ENCODE peak calls at places on chromosome 11, in nine cellular contexts. I is pancreas; R is activated T-cell treated with anti-CD3 and anti-CD28 coated beads for 48 hours; V is stimulated activated CD8-positive, alpha-beta memory T cell treated with anti-CD3 and anti-CD28 coated beads, Interleukin-4, amount 100 ng/mL, for 24 hours; A is left colon; U is NCI-H1417; Z is GM12892; B is MM.1S; T is AG09319. D is an unnamed sample.

GRCh38 chr11:66181632-66182345 is 86.7 kb upstream of the RAB1B start:
- DNase-seq in I (no peak), Z (no peak), U (no peak), T (peak), R (no peak), V (no peak), A (no peak), B (no peak), D (peak)

GRCh38 chr11:126186031-126186698 is 25.3 kb downstream of the RPUSD4 start:
- DNase-seq in A (no peak), I (peak), B (no peak), T (no peak), Z (no peak), U (no peak), V (no peak), R (no peak), D (no peak)

GRCh38 chr11:2914475-2915195 is 14.6 kb downstream of the PHLDA2 start:
- DNase-seq in B (no peak), R (no peak), U (no peak), Z (no peak), A (no peak), T (no peak), V (no peak), I (no peak), D (no peak)

GRCh38 chr11:72641900-72642814 is 32.1 kb downstream of the PDE2A start:
- DNase-seq in Z (no peak), T (no peak), A (peak), V (no peak), R (no peak), B (peak), I (peak), U (peak), D (no peak)

GRCh38 chr11:107722671-107723070 is 10.8 kb upstream of the SLN start:
- DNase-seq in U (no peak), Z (no peak), V (no peak), B (peak), A (no peak), T (no peak), I (no peak), R (no peak), D (no peak)

GRCh38 chr11:65642014-65642671 is 4.2 kb downstream of the SIPA1 start:
- DNase-seq in I (no peak), Z (no peak), A (no peak), V (no peak), B (no peak), U (no peak), R (no peak), T (no peak), D (no peak)

GRCh38 chr11:59186130-59186594 is 14.2 kb downstream of the DTX4 start:
- DNase-seq in B (no peak), T (no peak), R (peak), Z (peak), U (peak), A (peak), I (peak), V (peak), D (peak)

GRCh38 chr11:95088946-95089619 is 563 bp upstream of the ENDOD1 start:
- DNase-seq in Z (no peak), U (no peak), I (no peak), T (no peak), A (no peak), B (peak), V (no peak), R (no peak), D (no peak)

GRCh38 chr11:43968719-43969118 is 26.3 kb downstream of the C11orf96 start:
- DNase-seq in A (no peak), T (no peak), I (no peak), U (no peak), Z (no peak), V (no peak), R (no peak), B (no peak), D (no peak)

GRCh38 chr11:126148317-126148716 is 63.1 kb downstream of the RPUSD4 start:
- DNase-seq in V (no peak), I (no peak), U (no peak), A (no peak), R (no peak), T (no peak), Z (no peak), B (no peak), D (no peak)

GRCh38 chr11:64094463-64095223 is 58.9 kb downstream of the FLRT1 start:
- DNase-seq in Z (no peak), U (peak), R (no peak), B (no peak), I (no peak), V (no peak), T (no peak), A (no peak), D (no peak)

GRCh38 chr11:77723024-77723423 is 85.4 kb upstream of the CLNS1A start:
- DNase-seq in A (no peak), T (no peak), I (no peak), V (no peak), Z (no peak), R (no peak), U (no peak), B (no peak), D (no peak)

GRCh38 chr11:118910309-118911112 is 15.2 kb downstream of the BCL9L start:
- DNase-seq in V (no peak), Z (no peak), A (peak), T (peak), U (no peak), B (no peak), I (peak), R (no peak), D (peak)

GRCh38 chr11:114216804-114217195 is 79.4 kb upstream of the NNMT start:
- DNase-seq in Z (no peak), V (no peak), A (no peak), U (no peak), R (no peak), I (no peak), T (no peak), B (no peak), D (no peak)

GRCh38 chr11:6443269-6444003 is 2.6 kb upstream of the HPX start:
- DNase-seq in R (peak), U (peak), V (peak), A (peak), B (peak), Z (peak), T (peak), I (peak), D (peak)

GRCh38 chr11:63979426-63979825 is 5.0 kb downstream of the COX8A start:
- DNase-seq in U (no peak), Z (no peak), I (no peak), T (no peak), A (no peak), R (no peak), B (no peak), V (no peak), D (no peak)

GRCh38 chr11:131999084-131999483 is 628.7 kb downstream of the NTM start:
- DNase-seq in R (no peak), V (no peak), A (no peak), Z (no peak), I (no peak), B (no peak), U (peak), T (no peak), D (no peak)

GRCh38 chr11:11513438-11513837 is 108.4 kb downstream of the GALNT18 start:
- DNase-seq in Z (no peak), V (no peak), T (peak), B (no peak), R (no peak), A (no peak), U (no peak), I (no peak), D (no peak)

GRCh38 chr11:75477614-75477935 is 44.6 kb upstream of the KLHL35 start:
- DNase-seq in Z (no peak), I (no peak), U (no peak), T (no peak), V (no peak), R (no peak), B (no peak), A (no peak), D (no peak)

GRCh38 chr11:88480217-88480616 is 142.7 kb upstream of the CTSC start:
- DNase-seq in I (no peak), U (no peak), B (no peak), V (no peak), T (peak), Z (no peak), R (no peak), A (no peak), D (no peak)

GRCh38 chr11:92480519-92480918 is 255.9 kb downstream of the FAT3 start:
- DNase-seq in Z (no peak), U (no peak), V (no peak), T (no peak), R (no peak), I (no peak), A (no peak), B (no peak), D (no peak)

GRCh38 chr11:130472434-130472961 is 24.1 kb downstream of the ADAMTS15 start:
- DNase-seq in I (no peak), U (no peak), B (no peak), A (no peak), T (no peak), Z (no peak), V (no peak), R (no peak), D (no peak)

GRCh38 chr11:128616158-128616557 is 28.8 kb upstream of the ETS1 start:
- DNase-seq in V (no peak), U (no peak), A (no peak), I (peak), R (no peak), B (no peak), Z (no peak), T (no peak), D (no peak)

GRCh38 chr11:118791015-118791960 is at the start of gene DDX6:
- DNase-seq in R (peak), B (peak), T (peak), V (peak), I (peak), Z (peak), U (peak), A (peak), D (peak)

GRCh38 chr11:129538323-129538722 is 162.7 kb downstream of the BARX2 start:
- DNase-seq in A (no peak), Z (no peak), I (no peak), B (no peak), U (no peak), R (no peak), V (no peak), T (no peak), D (no peak)

GRCh38 chr11:126544311-126545056 is 189.0 kb downstream of the ST3GAL4 start:
- DNase-seq in Z (no peak), I (no peak), V (no peak), U (peak), B (no peak), T (no peak), A (peak), R (no peak), D (no peak)

GRCh38 chr11:10514210-10514609 is 26.8 kb downstream of the RNF141 start:
- DNase-seq in R (no peak), B (no peak), V (no peak), U (no peak), T (no peak), A (no peak), Z (no peak), I (no peak), D (no peak)

GRCh38 chr11:121463689-121464335 is 11.0 kb upstream of the SORL1-AS1 start:
- DNase-seq in V (no peak), Z (no peak), A (no peak), R (no peak), I (no peak), U (no peak), T (no peak), B (no peak), D (no peak)

GRCh38 chr11:46521947-46522681 is 71.7 kb downstream of the AMBRA1 start:
- DNase-seq in B (no peak), R (no peak), A (no peak), U (no peak), Z (no peak), T (no peak), I (no peak), V (no peak), D (no peak)

GRCh38 chr11:17812286-17813187 is 78.0 kb downstream of the KCNC1 start:
- DNase-seq in V (no peak), B (no peak), U (peak), Z (no peak), T (no peak), R (no peak), I (no peak), A (peak), D (no peak)

GRCh38 chr11:72867970-72868369 is 53.8 kb downstream of the ATG16L2 start:
- DNase-seq in T (no peak), R (no peak), A (no peak), B (no peak), V (no peak), U (no peak), Z (no peak), I (no peak), D (no peak)

GRCh38 chr11:657691-658126 is 20.6 kb downstream of the DRD4 start:
- DNase-seq in I (no peak), B (no peak), V (no peak), T (no peak), Z (no peak), R (no peak), A (no peak), U (no peak), D (peak)

D was measured in HepG2.